ENCODE peak calls at places on chromosome 22, in seven cellular contexts. D is mesenchymal stem cell, L is H9, N is neuronal stem cell, B is IMR-90, S is H1, G is trophoblast cell. U is an unnamed sample. For H3K4me1, the result is how much of the 10 kb centered on the place peaks cover.

GRCh38 chr22:32947581-32947980 is 110.6 kb downstream of the SYN3 start:
- DNase-seq in D (no peak), L (no peak), S (no peak), N (no peak), B (no peak), G (no peak), U (no peak)

GRCh38 chr22:22700631-22701030 is 56.2 kb downstream of the GGTLC2 start:
- DNase-seq in S (no peak), N (no peak), D (no peak), B (no peak), L (no peak), G (no peak), U (no peak)

GRCh38 chr22:25942126-25942988 is 200.4 kb downstream of the MYO18B start:
- DNase-seq in N (no peak), G (no peak), L (no peak), S (no peak), D (no peak), B (no peak), U (no peak)

GRCh38 chr22:28920757-28921584 is 37.6 kb downstream of the ZNRF3 start:
- DNase-seq in G (no peak), D (no peak), L (no peak), B (no peak), S (no peak), N (no peak), U (no peak)

GRCh38 chr22:47395481-47395880 is 633.0 kb downstream of the TBC1D22A start:
- DNase-seq in L (no peak), S (no peak), B (peak), G (no peak), D (no peak), N (no peak), U (no peak)

GRCh38 chr22:32557424-32557823 is 82.8 kb downstream of the FBXO7 start:
- DNase-seq in N (no peak), D (peak), S (no peak), L (no peak), G (no peak), B (no peak), U (no peak)

GRCh38 chr22:50572965-50573364 is 5.3 kb downstream of the CPT1B start:
- DNase-seq in L (no peak), D (no peak), N (no peak), B (no peak), S (no peak), G (no peak), U (no peak)

GRCh38 chr22:28629420-28630184 is 50.0 kb downstream of the TTC28 start:
- DNase-seq in L (no peak), N (no peak), B (peak), S (no peak), D (no peak), G (peak), U (peak)

GRCh38 chr22:21606775-21607174 is 23.0 kb downstream of the YDJC start:
- DNase-seq in B (no peak), L (no peak), N (no peak), D (no peak), S (no peak), G (peak), U (no peak)

GRCh38 chr22:41512421-41513194 is 31.7 kb downstream of the POLR3H start:
- DNase-seq in N (peak), S (no peak), L (peak), B (peak), D (peak), G (no peak), U (peak)

GRCh38 chr22:39598017-39598965 is 27.7 kb downstream of the CACNA1I start:
- DNase-seq in D (peak), S (peak), B (no peak), L (peak), G (no peak), N (peak), U (peak)

GRCh38 chr22:29605236-29605850 is 1.9 kb downstream of the NF2 start:
- DNase-seq in S (no peak), B (no peak), D (no peak), N (no peak), G (peak), L (no peak), U (no peak)

GRCh38 chr22:50282361-50283144 is 12.4 kb upstream of the MAPK11 start:
- DNase-seq in N (no peak), L (no peak), G (peak), D (peak), S (no peak), B (peak), U (peak)

GRCh38 chr22:27107824-27108223 is 450.4 kb downstream of the MIAT start:
- DNase-seq in G (peak), D (peak), S (no peak), B (peak), N (no peak), L (no peak), U (peak)

GRCh38 chr22:50040717-50041116 is 17.4 kb downstream of the TTLL8 start:
- DNase-seq in S (no peak), B (no peak), G (no peak), N (no peak), L (no peak), D (no peak), U (no peak)

GRCh38 chr22:17920992-17921650 is 103.2 kb downstream of the MICAL3 start:
- DNase-seq in S (no peak), G (no peak), N (no peak), D (no peak), B (no peak), L (no peak), U (peak)

GRCh38 chr22:24995649-24996180 is 43.2 kb downstream of the KIAA1671 start:
- DNase-seq in D (no peak), N (no peak), B (no peak), S (no peak), L (no peak), G (no peak), U (no peak)

GRCh38 chr22:40410272-40410671 is 39.9 kb downstream of the SGSM3 start:
- DNase-seq in G (peak), S (no peak), L (no peak), B (no peak), D (no peak), N (no peak), U (peak)

GRCh38 chr22:39959640-39960447 is at the start of gene TMA7B:
- DNase-seq in L (peak), G (no peak), S (no peak), N (no peak), D (peak), B (peak), U (peak)

GRCh38 chr22:26547426-26547825 is 35.2 kb upstream of the TFIP11 start:
- DNase-seq in B (peak), N (no peak), D (no peak), S (no peak), L (no peak), G (no peak), U (no peak)

GRCh38 chr22:32823024-32823730 is 21.7 kb downstream of the TIMP3 start:
- DNase-seq in G (peak), N (no peak), L (peak), B (peak), S (peak), D (peak), U (peak)

GRCh38 chr22:39597236-39597869 is 26.8 kb downstream of the CACNA1I start:
- DNase-seq in S (no peak), G (no peak), N (no peak), B (no peak), D (no peak), L (no peak), U (no peak)

GRCh38 chr22:48936391-48936790 is 891.3 kb downstream of the BRD1 start:
- DNase-seq in N (no peak), B (no peak), D (no peak), L (no peak), G (no peak), S (no peak), U (no peak)

GRCh38 chr22:32932176-32932575 is 126.0 kb downstream of the SYN3 start:
- DNase-seq in L (no peak), B (peak), N (no peak), G (no peak), S (no peak), D (peak), U (peak)

GRCh38 chr22:29313126-29314071 is 2.1 kb downstream of the RASL10A start:
- DNase-seq in G (no peak), D (peak), L (peak), N (no peak), B (no peak), S (peak), U (peak)

GRCh38 chr22:49242480-49242879 is 585.2 kb downstream of the BRD1 start:
- DNase-seq in D (no peak), B (no peak), G (no peak), S (no peak), N (no peak), L (peak), U (no peak)

GRCh38 chr22:46002757-46003270 is 25.9 kb upstream of the WNT7B start:
- DNase-seq in B (peak), D (peak), N (no peak), S (no peak), G (no peak), L (no peak), U (peak)
- H3K27ac ChIP-seq in B (peak), D (peak), N (no peak), S (no peak), G (no peak), L (no peak), U (no peak)

GRCh38 chr22:37219534-37219933 is 7.3 kb upstream of the SSTR3 start:
- DNase-seq in G (no peak), D (no peak), L (no peak), B (no peak), N (no peak), S (no peak), U (no peak)
- H3K23ac ChIP-seq in G (no peak), D (no peak), L (no peak), B (no peak), N (no peak), S (no peak), U (no peak)

DNA sequence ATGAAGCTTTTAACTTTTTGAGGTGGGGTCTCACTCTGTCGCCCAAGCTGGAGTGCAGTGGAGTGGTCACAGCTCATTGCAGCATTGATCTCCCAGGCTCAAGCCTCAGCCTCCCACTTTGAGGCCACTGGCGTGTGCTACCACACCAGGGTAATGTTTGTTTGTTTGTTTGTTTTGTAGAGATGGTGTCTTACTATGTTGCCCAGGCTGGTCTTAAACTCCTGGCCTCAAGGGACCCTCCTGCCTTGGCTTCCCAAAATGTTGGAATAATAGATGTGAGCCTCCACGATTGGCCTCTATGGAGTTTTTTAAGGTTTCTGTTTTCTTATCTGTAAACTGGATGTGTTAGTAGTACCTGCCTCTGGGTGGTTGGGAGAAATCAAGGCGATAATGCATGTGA is 41.4 kb downstream of the MED15 start:
- DNase-seq in B (no peak), G (no peak), S (no peak), D (no peak), L (no peak), N (no peak), U (no peak)
- H3K4me1 ChIP-seq in B (under half), G (under half), S (under half), D (under half), L (under half), N (under half), U (under half)

GRCh38 chr22:38204784-38205183 is 3.0 kb downstream of the MAFF start:
- DNase-seq in B (no peak), L (no peak), S (no peak), D (no peak), G (no peak), N (no peak), U (no peak)
- H3K27ac ChIP-seq in B (peak), L (no peak), S (no peak), D (peak), G (no peak), N (no peak), U (no peak)

GRCh38 chr22:35533365-35534029 is 7.1 kb upstream of the RASD2 start:
- DNase-seq in N (no peak), S (no peak), L (no peak), G (no peak), B (no peak), D (no peak), U (no peak)
- H3K23ac ChIP-seq in N (no peak), S (no peak), L (no peak), G (no peak), B (no peak), D (no peak), U (no peak)

U was measured in mesendoderm.